ENCODE peak calls at places on chromosome 14, in nine cellular contexts. One of them, this sample, is unnamed.

GRCh38 chr14:68544150-68544892 is 248.5 kb downstream of the ZFP36L1 start:
- DNase-seq in thyroid gland: peak
- DNase-seq in GM12864: no peak
- DNase-seq in activated CD4-positive, alpha-beta T cell treated with anti-CD3 and anti-CD28 coated beads for 24 hours: no peak
- DNase-seq in midbrain: no peak
- DNase-seq in omental fat pad: peak
- DNase-seq in NCI-H1092: no peak
- DNase-seq in choroid plexus epithelial cell: peak
- DNase-seq in activated naive CD4-positive, alpha-beta T cell treated with anti-CD3 and anti-CD28 coated beads for 36 hours: no peak
- DNase-seq in this sample: peak

GRCh38 chr14:52241102-52241793 is 26.2 kb upstream of the PTGDR start:
- DNase-seq in thyroid gland: no peak
- DNase-seq in GM12864: no peak
- DNase-seq in activated CD4-positive, alpha-beta T cell treated with anti-CD3 and anti-CD28 coated beads for 24 hours: no peak
- DNase-seq in midbrain: no peak
- DNase-seq in omental fat pad: no peak
- DNase-seq in NCI-H1092: no peak
- DNase-seq in choroid plexus epithelial cell: peak
- DNase-seq in activated naive CD4-positive, alpha-beta T cell treated with anti-CD3 and anti-CD28 coated beads for 36 hours: no peak
- DNase-seq in this sample: no peak

GRCh38 chr14:66610154-66610563 is 102.2 kb downstream of the GPHN start:
- DNase-seq in thyroid gland: no peak
- DNase-seq in GM12864: no peak
- DNase-seq in activated CD4-positive, alpha-beta T cell treated with anti-CD3 and anti-CD28 coated beads for 24 hours: no peak
- DNase-seq in midbrain: no peak
- DNase-seq in omental fat pad: no peak
- DNase-seq in NCI-H1092: no peak
- DNase-seq in choroid plexus epithelial cell: peak
- DNase-seq in activated naive CD4-positive, alpha-beta T cell treated with anti-CD3 and anti-CD28 coated beads for 36 hours: no peak
- DNase-seq in this sample: no peak

GRCh38 chr14:67815573-67816235 is 686 bp downstream of the ZFYVE26 start:
- DNase-seq in thyroid gland: peak
- DNase-seq in GM12864: no peak
- DNase-seq in activated CD4-positive, alpha-beta T cell treated with anti-CD3 and anti-CD28 coated beads for 24 hours: no peak
- DNase-seq in midbrain: no peak
- DNase-seq in omental fat pad: no peak
- DNase-seq in NCI-H1092: no peak
- DNase-seq in choroid plexus epithelial cell: peak
- DNase-seq in activated naive CD4-positive, alpha-beta T cell treated with anti-CD3 and anti-CD28 coated beads for 36 hours: no peak
- DNase-seq in this sample: no peak

GRCh38 chr14:23297096-23297495 is 5.6 kb downstream of the PPP1R3E start:
- DNase-seq in thyroid gland: no peak
- DNase-seq in GM12864: no peak
- DNase-seq in activated CD4-positive, alpha-beta T cell treated with anti-CD3 and anti-CD28 coated beads for 24 hours: no peak
- DNase-seq in midbrain: no peak
- DNase-seq in omental fat pad: no peak
- DNase-seq in NCI-H1092: no peak
- DNase-seq in choroid plexus epithelial cell: no peak
- DNase-seq in activated naive CD4-positive, alpha-beta T cell treated with anti-CD3 and anti-CD28 coated beads for 36 hours: no peak
- DNase-seq in this sample: no peak

GRCh38 chr14:96204151-96205058 is at the start of gene BDKRB2:
- DNase-seq in thyroid gland: peak
- DNase-seq in GM12864: no peak
- DNase-seq in activated CD4-positive, alpha-beta T cell treated with anti-CD3 and anti-CD28 coated beads for 24 hours: no peak
- DNase-seq in midbrain: peak
- DNase-seq in omental fat pad: no peak
- DNase-seq in NCI-H1092: peak
- DNase-seq in choroid plexus epithelial cell: peak
- DNase-seq in activated naive CD4-positive, alpha-beta T cell treated with anti-CD3 and anti-CD28 coated beads for 36 hours: peak
- DNase-seq in this sample: peak

GRCh38 chr14:105128059-105128458 is 40.5 kb downstream of the JAG2 start:
- DNase-seq in thyroid gland: no peak
- DNase-seq in GM12864: no peak
- DNase-seq in activated CD4-positive, alpha-beta T cell treated with anti-CD3 and anti-CD28 coated beads for 24 hours: no peak
- DNase-seq in midbrain: no peak
- DNase-seq in omental fat pad: no peak
- DNase-seq in NCI-H1092: no peak
- DNase-seq in choroid plexus epithelial cell: no peak
- DNase-seq in activated naive CD4-positive, alpha-beta T cell treated with anti-CD3 and anti-CD28 coated beads for 36 hours: no peak
- DNase-seq in this sample: peak

GRCh38 chr14:52834440-52834842 is 43.0 kb upstream of the GNPNAT1 start:
- DNase-seq in thyroid gland: no peak
- DNase-seq in GM12864: no peak
- DNase-seq in activated CD4-positive, alpha-beta T cell treated with anti-CD3 and anti-CD28 coated beads for 24 hours: no peak
- DNase-seq in midbrain: no peak
- DNase-seq in omental fat pad: no peak
- DNase-seq in NCI-H1092: no peak
- DNase-seq in choroid plexus epithelial cell: peak
- DNase-seq in activated naive CD4-positive, alpha-beta T cell treated with anti-CD3 and anti-CD28 coated beads for 36 hours: no peak
- DNase-seq in this sample: no peak

GRCh38 chr14:51395361-51395849 is 155.4 kb downstream of the TMX1 start:
- DNase-seq in thyroid gland: peak
- DNase-seq in GM12864: no peak
- DNase-seq in activated CD4-positive, alpha-beta T cell treated with anti-CD3 and anti-CD28 coated beads for 24 hours: no peak
- DNase-seq in midbrain: peak
- DNase-seq in omental fat pad: no peak
- DNase-seq in NCI-H1092: no peak
- DNase-seq in choroid plexus epithelial cell: peak
- DNase-seq in activated naive CD4-positive, alpha-beta T cell treated with anti-CD3 and anti-CD28 coated beads for 36 hours: no peak
- DNase-seq in this sample: peak

GRCh38 chr14:57875985-57876384 is 10.1 kb upstream of the SLC35F4 start:
- DNase-seq in thyroid gland: no peak
- DNase-seq in GM12864: no peak
- DNase-seq in activated CD4-positive, alpha-beta T cell treated with anti-CD3 and anti-CD28 coated beads for 24 hours: no peak
- DNase-seq in midbrain: no peak
- DNase-seq in omental fat pad: no peak
- DNase-seq in NCI-H1092: no peak
- DNase-seq in choroid plexus epithelial cell: no peak
- DNase-seq in activated naive CD4-positive, alpha-beta T cell treated with anti-CD3 and anti-CD28 coated beads for 36 hours: no peak
- DNase-seq in this sample: no peak

GRCh38 chr14:97336816-97337215 is 539.6 kb downstream of the VRK1 start:
- DNase-seq in thyroid gland: no peak
- DNase-seq in GM12864: no peak
- DNase-seq in activated CD4-positive, alpha-beta T cell treated with anti-CD3 and anti-CD28 coated beads for 24 hours: no peak
- DNase-seq in midbrain: peak
- DNase-seq in omental fat pad: no peak
- DNase-seq in NCI-H1092: no peak
- DNase-seq in choroid plexus epithelial cell: no peak
- DNase-seq in activated naive CD4-positive, alpha-beta T cell treated with anti-CD3 and anti-CD28 coated beads for 36 hours: no peak
- DNase-seq in this sample: no peak

GRCh38 chr14:71931492-71932228 is 569 bp upstream of the RGS6 start:
- DNase-seq in thyroid gland: no peak
- DNase-seq in GM12864: no peak
- DNase-seq in activated CD4-positive, alpha-beta T cell treated with anti-CD3 and anti-CD28 coated beads for 24 hours: no peak
- DNase-seq in midbrain: peak
- DNase-seq in omental fat pad: no peak
- DNase-seq in NCI-H1092: no peak
- DNase-seq in choroid plexus epithelial cell: peak
- DNase-seq in activated naive CD4-positive, alpha-beta T cell treated with anti-CD3 and anti-CD28 coated beads for 36 hours: peak
- DNase-seq in this sample: no peak

GRCh38 chr14:68711551-68712437 is 81.1 kb downstream of the ZFP36L1 start:
- DNase-seq in thyroid gland: no peak
- DNase-seq in GM12864: no peak
- DNase-seq in activated CD4-positive, alpha-beta T cell treated with anti-CD3 and anti-CD28 coated beads for 24 hours: no peak
- DNase-seq in midbrain: no peak
- DNase-seq in omental fat pad: no peak
- DNase-seq in NCI-H1092: no peak
- DNase-seq in choroid plexus epithelial cell: no peak
- DNase-seq in activated naive CD4-positive, alpha-beta T cell treated with anti-CD3 and anti-CD28 coated beads for 36 hours: peak
- DNase-seq in this sample: no peak

This sample was measured in breast epithelium.